ENCODE peak calls at places on chromosomes 7 and 10, in five cellular contexts. X, I, W, P and N are unnamed samples.

GRCh38 chr10:112467541-112468075 is 20.6 kb downstream of the VTI1A start:
- DNase-seq in X (no peak), I (no peak), W (no peak), P (no peak), N (no peak)

GRCh38 chr10:78472542-78472890 is 438.9 kb downstream of the RPS24 start:
- DNase-seq in X (no peak), I (no peak), W (no peak), P (no peak), N (no peak)

GRCh38 chr10:67808706-67809105 is 29.3 kb downstream of the DNAJC12 start:
- DNase-seq in X (no peak), I (no peak), W (no peak), P (no peak), N (no peak)

GRCh38 chr10:14758994-14759664 is 15.6 kb downstream of the FAM107B start:
- DNase-seq in X (no peak), I (no peak), W (no peak), P (no peak), N (no peak)

GRCh38 chr10:114024876-114025609 is 18.6 kb upstream of the ADRB1 start:
- DNase-seq in X (peak), I (no peak), W (no peak), P (no peak), N (no peak)

GRCh38 chr10:88754272-88754671 is 5.5 kb upstream of the LIPN start:
- DNase-seq in X (no peak), I (no peak), W (peak), P (no peak), N (no peak)

GRCh38 chr10:121732676-121733445 is 134.6 kb upstream of the FGFR2 start:
- DNase-seq in X (no peak), I (no peak), W (no peak), P (no peak), N (no peak)

GRCh38 chr7:98831641-98832221 is 38.1 kb downstream of the TMEM130 start:
- DNase-seq in X (no peak), I (no peak), W (peak), P (no peak), N (no peak)

GRCh38 chr7:26153823-26154783 is 2.1 kb downstream of the NFE2L3 start:
- DNase-seq in X (peak), I (no peak), W (peak), P (no peak), N (no peak)

GRCh38 chr7:139108256-139109187 is 998 bp downstream of the ZC3HAV1 start:
- DNase-seq in X (peak), I (no peak), W (peak), P (no peak), N (no peak)

GRCh38 chr10:97454330-97455036 is 8.5 kb downstream of the ZDHHC16 start:
- DNase-seq in X (peak), I (no peak), W (no peak), P (no peak), N (peak)

GRCh38 chr10:106571216-106571954 is 593.1 kb downstream of the SORCS1 start:
- DNase-seq in X (peak), I (peak), W (peak), P (no peak), N (no peak)

GRCh38 chr10:87931836-87932230 is 68.4 kb downstream of the PTEN start:
- DNase-seq in X (no peak), I (no peak), W (no peak), P (no peak), N (no peak)

GRCh38 chr10:130571674-130572073 is 435.5 kb downstream of the GLRX3 start:
- DNase-seq in X (no peak), I (no peak), W (no peak), P (no peak), N (no peak)

GRCh38 chr10:56745490-56745889 is 384.4 kb upstream of the ZWINT start:
- DNase-seq in X (no peak), I (no peak), W (no peak), P (no peak), N (no peak)

GRCh38 chr10:88848499-88848898 is 3.1 kb downstream of the ANKRD22 start:
- DNase-seq in X (no peak), I (no peak), W (peak), P (no peak), N (no peak)

GRCh38 chr7:139641337-139641992 is 118.0 kb downstream of the CLEC2L start:
- DNase-seq in X (no peak), I (no peak), W (no peak), P (no peak), N (no peak)

GRCh38 chr10:21363753-21364104 is 161.8 kb downstream of the SKIDA1 start:
- DNase-seq in X (no peak), I (no peak), W (no peak), P (no peak), N (no peak)

GRCh38 chr7:132655071-132655761 is 78.9 kb upstream of the PLXNA4 start:
- DNase-seq in X (peak), I (no peak), W (peak), P (peak), N (peak)

GRCh38 chr7:15720849-15721471 is 34.5 kb upstream of the MEOX2 start:
- DNase-seq in X (peak), I (peak), W (peak), P (peak), N (no peak)

GRCh38 chr10:62199584-62199983 is 69.1 kb downstream of the RTKN2 start:
- DNase-seq in X (no peak), I (no peak), W (no peak), P (no peak), N (no peak)

GRCh38 chr7:12550956-12551355 is 19.6 kb upstream of the SCIN start:
- DNase-seq in X (no peak), I (no peak), W (peak), P (no peak), N (no peak)

GRCh38 chr7:150903627-150904026 is 51.3 kb downstream of the AOC1 start:
- DNase-seq in X (no peak), I (no peak), W (no peak), P (no peak), N (no peak)

GRCh38 chr7:101817031-101817929 is at the start of gene CUX1:
- DNase-seq in X (no peak), I (no peak), W (no peak), P (no peak), N (no peak)

GRCh38 chr7:140744005-140744404 is 47.5 kb downstream of the NDUFB2 start:
- DNase-seq in X (no peak), I (no peak), W (no peak), P (no peak), N (no peak)

GRCh38 chr7:140625908-140626868 is 14.4 kb downstream of the DENND2A start:
- DNase-seq in X (peak), I (no peak), W (peak), P (peak), N (peak)

GRCh38 chr7:6271694-6272371 is 591 bp downstream of the CYTH3 start:
- DNase-seq in X (no peak), I (no peak), W (no peak), P (no peak), N (no peak)

GRCh38 chr7:140611641-140612040 is 29.0 kb downstream of the DENND2A start:
- DNase-seq in X (no peak), I (no peak), W (no peak), P (no peak), N (no peak)

GRCh38 chr10:94279835-94280709 is 82.7 kb downstream of the NOC3L start:
- DNase-seq in X (no peak), I (peak), W (peak), P (no peak), N (no peak)

GRCh38 chr7:23530355-23530754 is 1.4 kb downstream of the TRA2A start:
- DNase-seq in X (no peak), I (no peak), W (peak), P (no peak), N (no peak)

GRCh38 chr10:43253461-43254198 is 13.2 kb downstream of the RASGEF1A start:
- DNase-seq in X (no peak), I (no peak), W (no peak), P (peak), N (no peak)

GRCh38 chr7:26278769-26279168 is 12.9 kb upstream of the SNX10 start:
- DNase-seq in X (no peak), I (no peak), W (no peak), P (no peak), N (no peak)

GRCh38 chr7:21771906-21772610 is 173.6 kb downstream of the CDCA7L start:
- DNase-seq in X (no peak), I (no peak), W (no peak), P (no peak), N (no peak)

GRCh38 chr10:112335866-112336265 is 38.0 kb upstream of the ACSL5 start:
- DNase-seq in X (no peak), I (no peak), W (no peak), P (no peak), N (no peak)

GRCh38 chr7:2138146-2138765 is 94.5 kb downstream of the MAD1L1 start:
- DNase-seq in X (no peak), I (no peak), W (no peak), P (no peak), N (no peak)

GRCh38 chr7:98283127-98283886 is 1.8 kb downstream of the BRI3 start:
- DNase-seq in X (peak), I (no peak), W (peak), P (no peak), N (no peak)

GRCh38 chr10:1400129-1400865 is 337.0 kb downstream of the ADARB2 start:
- DNase-seq in X (no peak), I (no peak), W (no peak), P (peak), N (no peak)

GRCh38 chr10:127695431-127695830 is 41.6 kb upstream of the FOXI2 start:
- DNase-seq in X (no peak), I (no peak), W (no peak), P (no peak), N (no peak)

GRCh38 chr7:106284516-106285050 is at the start of gene NAMPT:
- DNase-seq in X (peak), I (no peak), W (no peak), P (peak), N (peak)

DNA sequence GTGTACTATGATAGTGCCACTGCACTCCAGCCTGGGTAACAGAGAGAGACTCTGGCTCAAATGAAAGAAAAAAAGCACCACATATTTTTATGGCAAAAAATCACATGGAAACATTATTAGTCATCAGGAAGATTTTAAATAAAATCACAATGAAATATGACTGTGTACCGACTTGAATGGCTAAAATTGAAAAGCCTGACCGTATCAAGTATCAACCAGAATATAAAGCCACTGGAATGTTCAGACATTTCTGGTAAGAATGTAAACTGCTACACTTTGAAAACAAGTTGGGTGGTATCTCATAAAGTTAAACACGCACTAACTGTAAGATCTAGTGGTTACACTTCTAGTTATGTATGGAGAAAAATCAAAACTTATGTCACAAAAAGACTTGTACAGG is 306.7 kb upstream of the MBL2 start:
- DNase-seq in X (no peak), I (no peak), W (no peak), P (no peak), N (no peak)
- H3K27ac ChIP-seq in X (no peak), I (no peak), W (no peak), P (no peak), N (no peak)

GRCh38 chr10:102651455-102652169 is 7.3 kb downstream of the TRIM8 start:
- DNase-seq in X (no peak), I (no peak), W (no peak), P (no peak), N (no peak)

GRCh38 chr10:102648889-102649752 is 4.8 kb downstream of the TRIM8 start:
- DNase-seq in X (no peak), I (no peak), W (no peak), P (no peak), N (peak)

GRCh38 chr10:102649770-102650654 is 5.7 kb downstream of the TRIM8 start:
- DNase-seq in X (no peak), I (no peak), W (no peak), P (no peak), N (no peak)

GRCh38 chr10:102652170-102652926 is 8.1 kb downstream of the TRIM8 start:
- DNase-seq in X (no peak), I (no peak), W (no peak), P (no peak), N (no peak)

GRCh38 chr10:102650655-102651454 is 6.6 kb downstream of the TRIM8 start:
- DNase-seq in X (no peak), I (no peak), W (no peak), P (no peak), N (no peak)
- H3K27ac ChIP-seq in X (peak), I (peak), W (no peak), P (peak), N (peak)

DNA sequence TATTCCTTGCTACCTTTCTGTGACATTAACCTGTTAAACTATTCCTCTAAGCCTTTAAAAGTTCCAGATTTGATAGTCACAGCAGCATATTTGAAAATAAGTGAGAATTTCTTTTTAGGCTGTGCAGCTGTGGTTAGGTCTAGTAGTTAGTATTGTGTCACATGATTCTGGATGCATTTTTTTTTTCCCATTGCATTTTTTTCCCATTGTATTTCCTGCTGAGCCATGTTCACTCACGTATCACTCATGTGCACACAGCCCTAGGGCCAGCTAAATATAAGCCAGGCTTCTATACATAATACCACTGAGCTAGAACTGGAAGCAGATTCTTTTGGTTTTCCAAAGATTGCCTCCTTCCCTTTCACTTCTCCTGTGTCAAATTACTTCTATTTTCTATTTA is 37.4 kb downstream of the DNAJC9 start:
- DNase-seq in X (no peak), I (no peak), W (peak), P (no peak), N (no peak)
- H3K27ac ChIP-seq in X (no peak), I (no peak), W (no peak), P (no peak), N (no peak)

GRCh38 chr10:29828978-29829377 is 194.2 kb upstream of the SVIL start:
- DNase-seq in X (no peak), I (no peak), W (no peak), P (no peak), N (no peak)

GRCh38 chr10:29826221-29826620 is 191.4 kb upstream of the SVIL start:
- DNase-seq in X (no peak), I (no peak), W (no peak), P (no peak), N (no peak)

GRCh38 chr10:29826801-29827200 is 192.0 kb upstream of the SVIL start:
- DNase-seq in X (no peak), I (no peak), W (no peak), P (no peak), N (no peak)

GRCh38 chr10:29827512-29827911 is 192.7 kb upstream of the SVIL start:
- DNase-seq in X (no peak), I (no peak), W (no peak), P (no peak), N (no peak)

DNA sequence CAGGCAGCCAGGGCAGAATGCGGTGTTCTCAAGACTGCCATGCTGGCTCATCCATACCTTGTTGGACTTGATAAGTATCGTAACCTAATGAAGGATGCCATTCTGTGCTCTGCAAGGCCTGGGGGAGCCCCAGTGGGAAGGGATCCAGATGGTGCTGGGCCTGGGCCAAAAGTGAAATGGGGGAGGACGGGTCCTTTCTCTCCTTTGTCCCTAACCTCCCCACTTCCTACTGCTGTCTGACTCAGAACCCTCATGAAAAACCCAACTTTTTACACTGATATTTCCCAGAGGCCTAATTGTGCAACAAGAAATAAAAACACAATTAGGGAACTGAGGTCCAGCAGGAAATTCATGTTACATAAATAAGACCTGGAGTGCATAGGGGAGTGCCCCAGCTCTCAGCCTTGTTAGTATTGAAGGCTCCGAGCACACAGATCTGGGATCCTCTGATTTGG is 193.7 kb upstream of the SVIL start:
- DNase-seq in X (no peak), I (no peak), W (no peak), P (no peak), N (no peak)
- H3K27ac ChIP-seq in X (no peak), I (no peak), W (no peak), P (no peak), N (no peak)

DNA sequence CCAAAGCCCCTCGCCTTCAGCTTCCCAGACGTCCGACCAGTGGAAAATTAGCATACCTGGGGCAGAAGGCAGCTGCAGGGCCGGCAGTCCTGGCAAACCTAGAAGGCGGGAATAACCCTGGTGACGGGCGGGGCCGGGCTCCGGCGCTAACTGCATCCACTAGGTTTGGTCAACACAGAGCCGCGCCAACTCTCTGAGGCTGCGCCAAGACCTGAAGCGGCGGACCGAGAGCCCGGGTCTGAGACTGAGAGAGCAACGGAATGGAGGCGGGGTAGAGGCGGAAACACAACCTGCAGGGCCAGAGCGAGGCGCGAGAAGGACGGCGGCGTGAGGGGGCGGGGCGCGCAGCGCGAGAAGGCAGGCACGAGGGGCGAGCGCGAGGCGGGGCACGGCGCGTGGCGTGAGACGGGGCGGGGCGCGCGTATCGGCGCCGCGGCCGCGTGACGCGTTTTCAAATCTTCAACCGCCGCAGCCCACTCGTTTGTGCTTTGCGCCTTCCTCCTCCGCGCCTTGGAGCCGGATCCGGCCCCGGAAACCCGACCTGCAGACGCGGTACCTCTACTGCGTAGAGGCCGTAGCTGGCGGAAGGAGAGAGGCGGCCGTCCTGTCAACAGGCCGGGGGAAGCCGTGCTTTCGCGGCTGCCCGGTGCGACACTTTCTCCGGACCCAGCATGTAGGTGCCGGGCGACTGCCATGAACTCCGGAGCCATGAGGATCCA is at the start of the genes DBF4 and SLC25A40:
- DNase-seq in X (peak), I (peak), W (peak), P (peak), N (peak)
- H3K27ac ChIP-seq in X (peak), I (peak), W (peak), P (peak), N (peak)

DNA sequence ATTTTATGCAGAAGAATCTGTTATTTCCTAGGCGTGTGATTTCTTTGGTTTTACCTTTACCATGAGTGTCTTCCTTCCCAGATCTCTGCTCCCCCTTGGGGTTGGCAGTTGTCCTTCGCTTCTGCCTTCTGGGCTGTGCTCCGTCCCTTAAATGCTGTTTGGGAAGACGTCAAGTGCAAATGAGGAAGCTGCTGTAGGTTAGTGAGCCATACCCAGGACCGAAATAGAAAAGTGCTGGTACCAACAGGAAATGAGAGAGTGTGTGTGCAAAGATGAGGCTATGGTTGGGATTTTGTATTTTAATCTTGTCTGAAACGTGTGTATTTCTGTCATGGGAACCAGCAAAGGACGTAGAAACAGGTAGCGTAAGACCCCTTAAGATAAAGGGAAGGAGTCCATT is 299.7 kb downstream of the KLF6 start:
- DNase-seq in X (no peak), I (no peak), W (no peak), P (no peak), N (no peak)
- H3K27ac ChIP-seq in X (peak), I (no peak), W (no peak), P (no peak), N (no peak)

DNA sequence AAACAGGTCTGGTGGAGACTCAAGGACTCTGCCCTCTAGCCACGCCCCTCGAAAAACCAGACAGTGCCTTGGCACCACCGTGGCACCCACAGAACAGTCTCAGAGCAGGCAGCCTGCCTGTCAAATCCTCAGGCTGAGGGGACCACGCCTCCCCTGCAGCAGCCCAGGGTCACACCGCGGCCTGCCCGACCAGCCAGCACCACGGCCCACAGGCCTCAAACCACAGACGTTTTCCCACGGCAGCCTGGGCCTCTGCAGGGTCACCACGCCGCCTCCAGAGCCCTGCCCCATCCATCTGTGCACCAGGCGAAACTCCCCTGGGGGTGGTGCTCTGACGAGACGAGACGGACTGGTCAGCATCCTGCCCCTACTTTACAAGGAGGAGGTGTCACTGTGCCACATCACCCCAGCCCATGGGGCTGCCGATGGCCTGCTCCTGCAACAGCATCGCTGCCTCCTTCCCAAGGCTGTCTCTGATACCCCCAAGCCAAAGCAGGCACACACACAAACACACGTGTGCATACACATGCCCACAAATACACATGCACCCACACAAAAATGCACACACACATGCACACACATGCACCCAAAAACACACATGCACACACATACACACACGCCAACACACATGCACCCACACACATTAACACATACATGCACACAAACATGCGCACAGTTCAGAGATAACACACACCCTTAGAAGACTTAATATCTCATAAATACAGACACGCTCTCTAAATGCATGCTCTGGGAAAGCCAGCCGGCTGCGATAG is 24.6 kb downstream of the PAPOLB start:
- DNase-seq in X (no peak), I (no peak), W (peak), P (no peak), N (no peak)
- H3K27ac ChIP-seq in X (no peak), I (no peak), W (no peak), P (no peak), N (no peak)